ENCODE peak calls at places on chromosomes 4 and X, in seven cellular contexts. O is endothelial cell of umbilical vein, N is HCT116, X is GM12878, L is H1, A is HepG2, C is K562. F is an unnamed sample.

GRCh38 chr4:2048831-2049230 is 10.3 kb upstream of the NAT8L start:
- DNase-seq in O (no peak), N (no peak), X (no peak), L (no peak), A (no peak), C (no peak), F (no peak)

GRCh38 chr4:185679523-185679922 is 132.5 kb downstream of the SORBS2 start:
- DNase-seq in O (no peak), N (no peak), X (no peak), L (no peak), A (no peak), C (no peak), F (no peak)

GRCh38 chr4:168537556-168537955 is 40.7 kb downstream of the PALLD start:
- DNase-seq in O (no peak), N (no peak), X (no peak), L (no peak), A (no peak), C (no peak), F (no peak)

GRCh38 chr4:133320576-133321170 is 171.6 kb downstream of the PCDH10 start:
- DNase-seq in O (peak), N (peak), X (no peak), L (no peak), A (peak), C (peak), F (peak)

GRCh38 chr4:54664400-54664799 is 6.6 kb downstream of the KIT start:
- DNase-seq in O (no peak), N (no peak), X (no peak), L (no peak), A (no peak), C (no peak), F (no peak)

GRCh38 chr4:90958256-90958895 is 831.2 kb downstream of the CCSER1 start:
- DNase-seq in O (no peak), N (peak), X (no peak), L (no peak), A (no peak), C (no peak), F (peak)

GRCh38 chr4:25065901-25066610 is 35.3 kb upstream of the LGI2 start:
- DNase-seq in O (no peak), N (no peak), X (no peak), L (no peak), A (no peak), C (no peak), F (no peak)

GRCh38 chrX:9745417-9746115 is 20.1 kb downstream of the GPR143 start:
- DNase-seq in O (peak), N (no peak), X (no peak), L (no peak), A (no peak), C (no peak), F (peak)

GRCh38 chrX:103211012-103211715 is 3.7 kb upstream of the BEX4 start:
- DNase-seq in O (peak), N (peak), X (no peak), L (no peak), A (peak), C (peak), F (peak)

GRCh38 chr4:108370291-108370690 is 201.6 kb upstream of the LEF1 start:
- DNase-seq in O (no peak), N (no peak), X (no peak), L (no peak), A (no peak), C (no peak), F (no peak)

GRCh38 chr4:76993787-76994641 is 44.5 kb downstream of the SEPTIN11 start:
- DNase-seq in O (no peak), N (no peak), X (peak), L (no peak), A (no peak), C (no peak), F (no peak)

GRCh38 chr4:22607382-22607781 is 85.4 kb upstream of the GBA3 start:
- DNase-seq in O (peak), N (peak), X (no peak), L (peak), A (peak), C (no peak), F (peak)

GRCh38 chrX:10156199-10157031 is at the start of gene CLCN4:
- DNase-seq in O (peak), N (peak), X (no peak), L (no peak), A (peak), C (no peak), F (no peak)

GRCh38 chrX:110509778-110510510 is 151.3 kb downstream of the RTL9 start:
- DNase-seq in O (no peak), N (no peak), X (no peak), L (no peak), A (no peak), C (no peak), F (no peak)

GRCh38 chr4:21948347-21949072 is at the start of gene KCNIP4:
- DNase-seq in O (no peak), N (no peak), X (no peak), L (no peak), A (no peak), C (no peak), F (no peak)

GRCh38 chrX:110310896-110311295 is 7.0 kb downstream of the AMMECR1 start:
- DNase-seq in O (no peak), N (no peak), X (no peak), L (no peak), A (no peak), C (peak), F (no peak)

GRCh38 chr4:75683482-75684155 is 10.4 kb upstream of the G3BP2 start:
- DNase-seq in O (no peak), N (no peak), X (no peak), L (no peak), A (no peak), C (no peak), F (no peak)

GRCh38 chrX:110853610-110854009 is 58.0 kb upstream of the CHRDL1 start:
- DNase-seq in O (no peak), N (no peak), X (no peak), L (no peak), A (no peak), C (peak), F (no peak)

GRCh38 chrX:23779025-23779424 is 3.9 kb upstream of the SAT1 start:
- DNase-seq in O (peak), N (no peak), X (no peak), L (no peak), A (no peak), C (no peak), F (peak)

GRCh38 chr4:3293410-3294391 is 880 bp downstream of the RGS12 start:
- DNase-seq in O (peak), N (no peak), X (no peak), L (no peak), A (no peak), C (no peak), F (no peak)

DNA sequence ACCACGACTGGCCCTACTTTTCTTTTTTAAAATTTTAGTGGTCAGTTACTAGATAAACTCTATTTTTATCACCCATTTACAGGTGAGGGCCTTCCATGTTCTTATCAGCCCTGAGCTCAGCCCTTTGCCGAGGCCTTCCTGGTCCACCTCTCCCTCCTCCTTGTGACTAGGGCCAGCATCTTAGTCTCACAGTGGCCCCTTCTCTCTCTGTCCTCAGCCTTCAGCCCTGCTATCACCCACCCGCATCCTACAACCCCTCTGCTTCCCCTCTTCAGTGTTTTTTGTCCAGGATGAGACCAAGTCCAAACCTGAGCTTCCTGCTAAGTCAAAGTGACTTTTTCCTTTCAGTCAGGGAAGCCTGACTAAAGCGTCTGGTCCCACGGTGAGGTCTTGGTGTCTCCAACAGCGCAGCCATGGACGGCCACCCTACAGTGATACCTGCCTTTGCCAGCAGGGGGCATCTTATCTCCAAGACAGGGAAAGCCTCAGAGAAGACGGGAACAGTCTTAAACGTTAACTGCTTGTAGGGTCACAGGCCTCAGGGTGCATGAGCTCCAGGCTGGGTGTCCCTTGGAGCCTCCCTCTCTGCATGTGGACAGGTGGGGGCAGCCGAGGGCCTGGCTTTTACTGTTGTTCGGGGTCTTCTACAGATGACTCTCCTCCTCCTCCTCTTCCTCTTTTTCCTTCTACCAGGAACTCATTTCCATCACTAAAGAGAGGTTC is 11.7 kb upstream of the GAGE10 start:
- DNase-seq in O (peak), N (peak), X (no peak), L (peak), A (peak), C (peak), F (peak)
- TF ChIP-seq CTCF in O (peak), N (peak), X (peak), L (peak), A (peak), C (peak), F (peak)

GRCh38 chrX:41389311-41389888 is 55.4 kb downstream of the DDX3X start:
- DNase-seq in O (no peak), N (no peak), X (no peak), L (no peak), A (peak), C (no peak), F (no peak)

GRCh38 chrX:41382699-41383645 is 49.0 kb downstream of the DDX3X start:
- DNase-seq in O (no peak), N (peak), X (no peak), L (no peak), A (no peak), C (no peak), F (peak)

GRCh38 chrX:41384041-41384705 is 50.2 kb downstream of the DDX3X start:
- DNase-seq in O (no peak), N (peak), X (no peak), L (no peak), A (no peak), C (peak), F (peak)

GRCh38 chrX:41388543-41388942 is 54.6 kb downstream of the DDX3X start:
- DNase-seq in O (no peak), N (no peak), X (no peak), L (no peak), A (peak), C (no peak), F (no peak)

GRCh38 chrX:41386222-41386990 is 52.4 kb downstream of the DDX3X start:
- DNase-seq in O (no peak), N (no peak), X (no peak), L (no peak), A (no peak), C (no peak), F (peak)
- H3K9ac ChIP-seq in O (no peak), N (no peak), X (no peak), L (no peak), A (no peak), C (no peak), F (no peak)

GRCh38 chr4:94452476-94453300 is 946 bp downstream of the PDLIM5 start:
- DNase-seq in O (peak), N (peak), X (no peak), L (peak), A (peak), C (peak), F (peak)
- TF ChIP-seq POLR2A in O (peak), N (no peak), X (no peak), L (peak), A (peak), C (no peak), F (no peak)

GRCh38 chr4:145557720-145558119 is 61.5 kb upstream of the MMAA start:
- DNase-seq in O (peak), N (peak), X (peak), L (peak), A (peak), C (peak), F (peak)
- TF ChIP-seq CTCF in O (peak), N (peak), X (peak), L (peak), A (peak), C (peak), F (peak)

GRCh38 chrX:153981231-153981630 is 8.7 kb downstream of the TMEM187 start:
- DNase-seq in O (no peak), N (no peak), X (no peak), L (no peak), A (no peak), C (no peak), F (no peak)

GRCh38 chrX:153984351-153985178 is 12.0 kb downstream of the TMEM187 start:
- DNase-seq in O (no peak), N (no peak), X (no peak), L (no peak), A (no peak), C (no peak), F (no peak)

GRCh38 chrX:153983321-153983729 is 10.8 kb downstream of the TMEM187 start:
- DNase-seq in O (no peak), N (no peak), X (no peak), L (no peak), A (no peak), C (no peak), F (no peak)

DNA sequence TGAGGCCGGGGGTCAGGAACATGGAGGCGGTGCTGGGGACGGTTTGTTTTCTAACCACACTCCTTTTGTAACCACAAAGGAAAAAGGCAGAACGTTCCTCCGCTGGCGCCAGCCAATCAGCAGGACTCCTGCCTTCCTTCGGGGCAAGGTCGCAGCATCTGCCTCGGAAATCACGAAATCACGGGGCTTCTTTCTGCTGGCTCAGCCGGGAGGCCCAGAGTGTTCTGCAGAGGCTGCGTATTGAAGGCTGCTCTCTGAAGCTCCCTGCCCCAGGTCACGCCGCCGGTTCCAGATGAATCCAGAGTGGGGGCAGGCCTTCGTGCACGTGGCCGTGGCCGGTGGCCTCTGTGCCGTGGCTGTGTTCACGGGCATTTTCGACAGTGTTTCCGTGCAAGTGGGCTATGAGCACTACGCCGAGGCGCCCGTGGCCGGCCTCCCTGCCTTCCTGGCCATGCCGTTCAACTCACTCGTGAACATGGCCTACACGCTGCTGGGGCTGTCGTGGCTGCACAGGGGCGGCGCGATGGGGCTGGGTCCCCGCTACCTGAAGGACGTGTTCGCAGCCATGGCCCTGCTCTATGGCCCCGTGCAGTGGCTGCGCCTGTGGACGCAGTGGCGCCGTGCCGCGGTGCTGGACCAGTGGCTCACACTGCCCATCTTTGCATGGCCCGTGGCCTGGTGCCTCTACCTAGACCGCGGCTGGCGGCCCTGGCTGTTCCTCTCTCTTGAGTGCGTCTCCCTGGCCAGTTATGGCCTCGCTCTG is 9.4 kb downstream of the TMEM187 start:
- DNase-seq in O (no peak), N (no peak), X (no peak), L (no peak), A (no peak), C (no peak), F (no peak)
- H3K9ac ChIP-seq in O (no peak), N (no peak), X (no peak), L (no peak), A (no peak), C (peak), F (no peak)